ENCODE peak calls at places on chromosomes 1 and 21, in five cellular contexts. One of them, this sample, is unnamed.

GRCh38 chr1:204102719-204103118 is 29.8 kb downstream of the SOX13 start:
- DNase-seq in IMR-90: no peak
- DNase-seq in mammary epithelial cell: peak; percentile 63
- DNase-seq in fibroblast of lung: no peak
- DNase-seq in upper lobe of right lung: no peak
- DNase-seq in this sample: no peak

GRCh38 chr1:63701187-63701586 is 72.6 kb upstream of the ROR1 start:
- DNase-seq in IMR-90: no peak
- DNase-seq in mammary epithelial cell: no peak
- DNase-seq in fibroblast of lung: no peak
- DNase-seq in upper lobe of right lung: peak; percentile 71
- DNase-seq in this sample: no peak

GRCh38 chr1:171740987-171741871 is 636 bp downstream of the VAMP4 start:
- DNase-seq in IMR-90: peak; percentile 25
- DNase-seq in mammary epithelial cell: peak; percentile 24
- DNase-seq in fibroblast of lung: peak; percentile 27
- DNase-seq in upper lobe of right lung: no peak
- DNase-seq in this sample: peak; percentile 45

GRCh38 chr1:147389532-147390184 is 147.2 kb downstream of the CHD1L start:
- DNase-seq in IMR-90: peak; percentile 58
- DNase-seq in mammary epithelial cell: peak; percentile 35
- DNase-seq in fibroblast of lung: peak; percentile 65
- DNase-seq in upper lobe of right lung: no peak
- DNase-seq in this sample: peak; percentile 65

GRCh38 chr1:91400133-91400725 is 4.4 kb downstream of the HFM1 start:
- DNase-seq in IMR-90: no peak
- DNase-seq in mammary epithelial cell: no peak
- DNase-seq in fibroblast of lung: peak; percentile 15
- DNase-seq in upper lobe of right lung: no peak
- DNase-seq in this sample: no peak

GRCh38 chr1:34770891-34771508 is 10.0 kb upstream of the GJB3 start:
- DNase-seq in IMR-90: no peak
- DNase-seq in mammary epithelial cell: peak; percentile 39
- DNase-seq in fibroblast of lung: no peak
- DNase-seq in upper lobe of right lung: no peak
- DNase-seq in this sample: no peak

GRCh38 chr1:5370321-5370720 is 621.9 kb downstream of the NPHP4 start:
- DNase-seq in IMR-90: no peak
- DNase-seq in mammary epithelial cell: no peak
- DNase-seq in fibroblast of lung: no peak
- DNase-seq in upper lobe of right lung: no peak
- DNase-seq in this sample: no peak

GRCh38 chr1:118115567-118116272 is 69.3 kb downstream of the SPAG17 start:
- DNase-seq in IMR-90: peak; percentile 47
- DNase-seq in mammary epithelial cell: peak; percentile 35
- DNase-seq in fibroblast of lung: peak; percentile 45
- DNase-seq in upper lobe of right lung: no peak
- DNase-seq in this sample: no peak

GRCh38 chr1:104294259-104294658 is 544.6 kb downstream of the AMY1C start:
- DNase-seq in IMR-90: no peak
- DNase-seq in mammary epithelial cell: no peak
- DNase-seq in fibroblast of lung: no peak
- DNase-seq in upper lobe of right lung: no peak
- DNase-seq in this sample: no peak

GRCh38 chr1:64929221-64929620 is 37.1 kb downstream of the JAK1 start:
- DNase-seq in IMR-90: no peak
- DNase-seq in mammary epithelial cell: no peak
- DNase-seq in fibroblast of lung: no peak
- DNase-seq in upper lobe of right lung: no peak
- DNase-seq in this sample: no peak

GRCh38 chr21:15682182-15682895 is 47.4 kb upstream of the USP25 start:
- DNase-seq in IMR-90: peak; percentile 76
- DNase-seq in mammary epithelial cell: peak; percentile 49
- DNase-seq in fibroblast of lung: peak; percentile 74
- DNase-seq in upper lobe of right lung: no peak
- DNase-seq in this sample: no peak

GRCh38 chr1:204996981-204997380 is 46.0 kb upstream of the CNTN2 start:
- DNase-seq in IMR-90: no peak
- DNase-seq in mammary epithelial cell: no peak
- DNase-seq in fibroblast of lung: no peak
- DNase-seq in upper lobe of right lung: no peak
- DNase-seq in this sample: no peak

GRCh38 chr1:100785399-100786082 is 66.0 kb downstream of the VCAM1 start:
- DNase-seq in IMR-90: peak; percentile 74
- DNase-seq in mammary epithelial cell: no peak
- DNase-seq in fibroblast of lung: peak; percentile 71
- DNase-seq in upper lobe of right lung: no peak
- DNase-seq in this sample: no peak

GRCh38 chr1:148333875-148334338 is 149.2 kb downstream of the PPIAL4G start:
- DNase-seq in IMR-90: no peak
- DNase-seq in mammary epithelial cell: no peak
- DNase-seq in fibroblast of lung: no peak
- DNase-seq in upper lobe of right lung: no peak
- DNase-seq in this sample: no peak

GRCh38 chr1:201540846-201541735 is 2.2 kb downstream of the NAV1 start:
- DNase-seq in IMR-90: no peak
- DNase-seq in mammary epithelial cell: no peak
- DNase-seq in fibroblast of lung: no peak
- DNase-seq in upper lobe of right lung: no peak
- DNase-seq in this sample: no peak

GRCh38 chr1:8970870-8971337 is 25.2 kb downstream of the CA6 start:
- DNase-seq in IMR-90: no peak
- DNase-seq in mammary epithelial cell: no peak
- DNase-seq in fibroblast of lung: no peak
- DNase-seq in upper lobe of right lung: no peak
- DNase-seq in this sample: peak; percentile 53

GRCh38 chr1:223423641-223424233 is 30.5 kb downstream of the CCDC185 start:
- DNase-seq in IMR-90: peak; percentile 20
- DNase-seq in mammary epithelial cell: peak; percentile 21
- DNase-seq in fibroblast of lung: peak; percentile 28
- DNase-seq in upper lobe of right lung: no peak
- DNase-seq in this sample: no peak

GRCh38 chr1:209809601-209810000 is 3.7 kb upstream of the IRF6 start:
- DNase-seq in IMR-90: no peak
- DNase-seq in mammary epithelial cell: peak; percentile 99
- DNase-seq in fibroblast of lung: no peak
- DNase-seq in upper lobe of right lung: no peak
- DNase-seq in this sample: no peak

GRCh38 chr1:154413177-154413576 is 8.0 kb downstream of the IL6R start:
- DNase-seq in IMR-90: no peak
- DNase-seq in mammary epithelial cell: no peak
- DNase-seq in fibroblast of lung: no peak
- DNase-seq in upper lobe of right lung: no peak
- DNase-seq in this sample: peak; percentile 23

GRCh38 chr1:166924829-166925541 is 48.9 kb upstream of the TADA1 start:
- DNase-seq in IMR-90: no peak
- DNase-seq in mammary epithelial cell: no peak
- DNase-seq in fibroblast of lung: no peak
- DNase-seq in upper lobe of right lung: no peak
- DNase-seq in this sample: no peak

GRCh38 chr1:65605621-65606020 is 185.2 kb downstream of the LEPR start:
- DNase-seq in IMR-90: peak; percentile 3
- DNase-seq in mammary epithelial cell: no peak
- DNase-seq in fibroblast of lung: peak; percentile 39
- DNase-seq in upper lobe of right lung: no peak
- DNase-seq in this sample: no peak

GRCh38 chr1:54742262-54742661 is 22.1 kb downstream of the PARS2 start:
- DNase-seq in IMR-90: peak; percentile 42
- DNase-seq in mammary epithelial cell: no peak
- DNase-seq in fibroblast of lung: peak; percentile 31
- DNase-seq in upper lobe of right lung: no peak
- DNase-seq in this sample: no peak

GRCh38 chr1:226993676-226994356 is 53.7 kb downstream of the COQ8A start:
- DNase-seq in IMR-90: no peak
- DNase-seq in mammary epithelial cell: no peak
- DNase-seq in fibroblast of lung: no peak
- DNase-seq in upper lobe of right lung: no peak
- DNase-seq in this sample: peak; percentile 43

GRCh38 chr1:98044766-98045165 is 123.9 kb upstream of the DPYD start:
- DNase-seq in IMR-90: no peak
- DNase-seq in mammary epithelial cell: no peak
- DNase-seq in fibroblast of lung: no peak
- DNase-seq in upper lobe of right lung: no peak
- DNase-seq in this sample: no peak

GRCh38 chr1:168100315-168101002 is 36.3 kb downstream of the GPR161 start:
- DNase-seq in IMR-90: no peak
- DNase-seq in mammary epithelial cell: peak; percentile 51
- DNase-seq in fibroblast of lung: no peak
- DNase-seq in upper lobe of right lung: no peak
- DNase-seq in this sample: no peak

GRCh38 chr1:41423511-41424191 is 60.8 kb downstream of the EDN2 start:
- DNase-seq in IMR-90: no peak
- DNase-seq in mammary epithelial cell: no peak
- DNase-seq in fibroblast of lung: no peak
- DNase-seq in upper lobe of right lung: peak; percentile 75
- DNase-seq in this sample: peak; percentile 93

GRCh38 chr21:34642211-34643075 is 26.4 kb upstream of the CLIC6 start:
- DNase-seq in IMR-90: peak; percentile 18
- DNase-seq in mammary epithelial cell: peak; percentile 54
- DNase-seq in fibroblast of lung: no peak
- DNase-seq in upper lobe of right lung: no peak
- DNase-seq in this sample: no peak

GRCh38 chr1:94539496-94539895 is 2.1 kb downstream of the F3 start:
- DNase-seq in IMR-90: peak; percentile 55
- DNase-seq in mammary epithelial cell: peak; percentile 72
- DNase-seq in fibroblast of lung: no peak
- DNase-seq in upper lobe of right lung: no peak
- DNase-seq in this sample: no peak
- H3K27me3 ChIP-seq in IMR-90: no peaks in the 10 kb centered on the region
- H3K27me3 ChIP-seq in mammary epithelial cell: no peaks in the 10 kb centered on the region
- H3K27me3 ChIP-seq in fibroblast of lung: no peaks in the 10 kb centered on the region
- H3K27me3 ChIP-seq in upper lobe of right lung: no peaks in the 10 kb centered on the region
- H3K27me3 ChIP-seq in this sample: peaks cover 13% of the 10 kb centered on the region

GRCh38 chr1:93658188-93658587 is 23.4 kb downstream of the BCAR3 start:
- DNase-seq in IMR-90: peak; percentile 41
- DNase-seq in mammary epithelial cell: peak; percentile 31
- DNase-seq in fibroblast of lung: no peak
- DNase-seq in upper lobe of right lung: no peak
- DNase-seq in this sample: no peak
- H3K36me3 ChIP-seq in IMR-90: peaks cover 18% of the 10 kb centered on the region
- H3K36me3 ChIP-seq in mammary epithelial cell: peaks cover 37% of the 10 kb centered on the region
- H3K36me3 ChIP-seq in fibroblast of lung: peaks cover 5% of the 10 kb centered on the region
- H3K36me3 ChIP-seq in upper lobe of right lung: no peaks in the 10 kb centered on the region
- H3K36me3 ChIP-seq in this sample: no peaks in the 10 kb centered on the region

DNA sequence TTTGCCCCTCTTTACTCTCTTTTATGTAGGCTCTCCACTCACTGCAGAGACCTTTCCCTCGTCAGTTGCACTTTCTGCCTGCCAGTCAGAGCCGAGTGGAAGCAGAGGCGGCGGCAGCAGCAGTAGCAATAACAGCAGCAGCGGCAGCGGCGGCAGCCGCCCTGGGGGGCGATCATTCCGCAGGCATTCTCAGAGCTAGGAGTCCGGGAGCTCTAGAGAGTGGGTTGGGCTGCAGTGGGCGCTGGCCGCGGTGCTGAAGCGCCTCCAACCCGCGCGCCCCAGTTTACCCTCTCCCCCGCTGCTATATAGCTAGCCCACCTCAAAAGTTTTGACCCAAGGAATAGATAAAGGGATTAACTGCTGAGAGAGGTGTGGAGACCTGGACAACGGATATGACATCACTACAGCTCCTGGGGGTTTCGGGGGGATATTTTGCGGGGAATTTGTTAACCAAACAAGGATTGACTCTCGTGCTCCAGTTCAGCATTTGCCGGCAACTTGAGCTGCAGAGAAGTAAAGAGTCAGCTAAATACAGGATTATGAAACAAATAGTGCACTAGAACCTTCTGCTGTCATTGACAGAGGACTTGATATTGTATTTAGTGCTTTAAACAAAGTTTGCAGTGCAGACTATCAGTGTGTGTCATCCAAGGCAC is at the start of gene OLFM3:
- DNase-seq in IMR-90: no peak
- DNase-seq in mammary epithelial cell: peak; percentile 20
- DNase-seq in fibroblast of lung: no peak
- DNase-seq in upper lobe of right lung: no peak
- DNase-seq in this sample: peak; percentile 79
- H3K4me3 ChIP-seq in IMR-90: no peak within 1 kb of the TSS
- H3K4me3 ChIP-seq in mammary epithelial cell: no peak within 1 kb of the TSS
- H3K4me3 ChIP-seq in fibroblast of lung: no peak within 1 kb of the TSS
- H3K4me3 ChIP-seq in upper lobe of right lung: no peak within 1 kb of the TSS
- H3K4me3 ChIP-seq in this sample: peak within 1 kb of the TSS; percentile 43

GRCh38 chr1:112748396-112748795 is 33.3 kb upstream of the PPM1J start:
- DNase-seq in IMR-90: no peak
- DNase-seq in mammary epithelial cell: no peak
- DNase-seq in fibroblast of lung: no peak
- DNase-seq in upper lobe of right lung: no peak
- DNase-seq in this sample: no peak

GRCh38 chr1:112744019-112744578 is 29.0 kb upstream of the PPM1J start:
- DNase-seq in IMR-90: peak; percentile 50
- DNase-seq in mammary epithelial cell: no peak
- DNase-seq in fibroblast of lung: peak; percentile 50
- DNase-seq in upper lobe of right lung: no peak
- DNase-seq in this sample: peak; percentile 90

GRCh38 chr1:112737573-112737972 is 22.4 kb upstream of the PPM1J start:
- DNase-seq in IMR-90: no peak
- DNase-seq in mammary epithelial cell: no peak
- DNase-seq in fibroblast of lung: no peak
- DNase-seq in upper lobe of right lung: no peak
- DNase-seq in this sample: no peak

DNA sequence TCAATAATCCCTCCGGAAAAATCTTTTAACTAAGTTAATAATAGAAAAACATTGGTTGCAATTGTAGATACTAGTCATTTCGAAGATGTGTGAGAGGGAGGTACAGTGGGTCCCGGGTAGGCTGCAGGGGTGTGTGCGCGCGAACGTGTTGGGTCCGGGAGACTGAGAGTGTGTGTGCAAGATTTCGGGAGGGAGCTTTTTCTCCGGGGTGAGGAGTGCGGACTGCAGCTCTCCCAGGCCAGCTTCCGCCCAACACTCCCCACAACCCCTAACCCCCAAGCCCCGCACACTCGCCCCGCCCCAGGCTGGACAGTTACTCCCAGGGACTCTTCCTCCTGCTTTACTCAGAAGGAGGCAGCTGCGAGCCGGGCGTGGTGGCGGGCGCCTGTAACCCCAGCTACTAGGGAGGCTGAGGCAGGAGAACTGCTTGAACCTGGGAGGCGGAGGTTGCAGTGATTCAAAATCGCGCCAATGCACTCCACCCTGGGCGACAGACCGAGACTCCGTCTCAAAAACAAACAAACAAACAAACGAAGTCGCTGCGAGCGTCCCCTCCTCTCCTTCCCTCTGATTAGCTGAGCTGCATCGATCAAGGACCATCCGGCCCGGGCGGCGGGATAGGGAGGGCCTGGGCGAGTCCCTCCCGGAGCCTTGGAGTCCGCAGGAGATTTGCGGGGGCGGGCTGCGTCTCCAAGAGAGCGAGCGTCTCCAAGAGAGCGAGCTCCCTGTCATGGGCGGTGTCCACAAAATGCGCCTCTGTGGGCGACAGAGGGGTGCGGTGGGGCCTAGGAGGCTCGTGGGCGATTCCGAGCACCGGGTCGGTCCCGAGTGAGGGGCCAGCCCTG is 28.3 kb upstream of the PPM1J start:
- DNase-seq in IMR-90: peak; percentile 19
- DNase-seq in mammary epithelial cell: no peak
- DNase-seq in fibroblast of lung: no peak
- DNase-seq in upper lobe of right lung: no peak
- DNase-seq in this sample: peak; percentile 86
- H3K27me3 ChIP-seq in IMR-90: peaks cover 15% of the 10 kb centered on the region
- H3K27me3 ChIP-seq in mammary epithelial cell: no peaks in the 10 kb centered on the region
- H3K27me3 ChIP-seq in fibroblast of lung: peaks cover 6% of the 10 kb centered on the region
- H3K27me3 ChIP-seq in upper lobe of right lung: peaks cover 50% of the 10 kb centered on the region
- H3K27me3 ChIP-seq in this sample: peaks cover 38% of the 10 kb centered on the region